ENCODE peak calls at places on chromosome 20, in five cellular contexts. I is NCI-H510A, F is GM13976, M is heart right ventricle, U is NCI-H1105 treated with DMSO at 0.1 percent for 48 hours. Y is an unnamed sample.

GRCh38 chr20:52180167-52180840 is 11.3 kb downstream of the ZFP64 start:
- DNase-seq in I (no peak), M (no peak), F (no peak), U (no peak), Y (no peak)

GRCh38 chr20:50227506-50227905 is 36.9 kb downstream of the CEBPB start:
- DNase-seq in M (no peak), I (no peak), U (no peak), F (no peak), Y (no peak)

GRCh38 chr20:49282584-49283171 is 4.8 kb upstream of the ZNFX1 start:
- DNase-seq in U (no peak), M (no peak), F (no peak), I (no peak), Y (no peak)

GRCh38 chr20:61297981-61298380 is 45.9 kb downstream of the CDH4 start:
- DNase-seq in F (no peak), I (no peak), M (no peak), U (no peak), Y (no peak)

GRCh38 chr20:43894531-43894930 is 20.1 kb upstream of the TOX2 start:
- DNase-seq in I (no peak), U (no peak), M (no peak), F (no peak), Y (no peak)

GRCh38 chr20:33561981-33562601 is 72.2 kb downstream of the CBFA2T2 start:
- DNase-seq in M (peak), I (peak), U (peak), F (no peak), Y (peak)

GRCh38 chr20:58816051-58816450 is 34.7 kb downstream of the GNAS-AS1 start:
- DNase-seq in I (no peak), F (no peak), M (no peak), U (no peak), Y (no peak)

GRCh38 chr20:45406260-45407066 is 1.6 kb upstream of the DBNDD2 start:
- DNase-seq in M (peak), F (peak), U (peak), I (no peak), Y (peak)

GRCh38 chr20:50717312-50717711 is 14.1 kb upstream of the PARD6B start:
- DNase-seq in M (no peak), I (no peak), F (no peak), U (no peak), Y (no peak)

GRCh38 chr20:52268184-52268583 is 76.6 kb upstream of the ZFP64 start:
- DNase-seq in I (no peak), M (no peak), U (no peak), F (no peak), Y (no peak)

GRCh38 chr20:33172781-33173180 is 4.8 kb downstream of the BPIFA2 start:
- DNase-seq in U (peak), M (no peak), I (no peak), F (no peak), Y (peak)

GRCh38 chr20:62356948-62357667 is 10.0 kb downstream of the LAMA5 start:
- DNase-seq in I (no peak), F (no peak), M (peak), U (no peak), Y (no peak)

GRCh38 chr20:57650266-57650665 is 30.0 kb upstream of the ZBP1 start:
- DNase-seq in I (no peak), M (no peak), U (no peak), F (no peak), Y (no peak)

GRCh38 chr20:36542019-36542488 is 735 bp downstream of the MYL9 start:
- DNase-seq in M (peak), F (no peak), U (no peak), I (peak), Y (no peak)